ENCODE peak calls at places on chromosomes 13 and 19, in eight cellular contexts. S is T-cell; I is stimulated activated CD4-positive, alpha-beta T cell treated with anti-CD3 and anti-CD28 coated beads, TNF-alpha, amount 100 ng/mL, for 48 hours; Q is iPS-NIHi11; J is cardiac fibroblast; O is left cardiac atrium; R is BJ; B is NCI-H446. P is an unnamed sample.

GRCh38 chr19:38003427-38004099 is 96.6 kb downstream of the SIPA1L3 start:
- DNase-seq in S (no peak), I (no peak), Q (peak), J (peak), O (peak), R (no peak), B (peak), P (no peak)

GRCh38 chr13:85367887-85368286 is 431.3 kb downstream of the SLITRK6 start:
- DNase-seq in S (no peak), I (no peak), Q (no peak), J (no peak), O (no peak), R (no peak), B (no peak), P (no peak)

GRCh38 chr13:30718661-30719520 is 16.5 kb upstream of the ALOX5AP start:
- DNase-seq in S (no peak), I (no peak), Q (no peak), J (peak), O (no peak), R (peak), B (no peak), P (no peak)

GRCh38 chr13:20924758-20925394 is 22.3 kb upstream of the XPO4 start:
- DNase-seq in S (peak), I (peak), Q (peak), J (peak), O (peak), R (no peak), B (peak), P (peak)

GRCh38 chr19:48938256-48938655 is 4.8 kb downstream of the DHDH start:
- DNase-seq in S (no peak), I (no peak), Q (no peak), J (no peak), O (no peak), R (no peak), B (no peak), P (no peak)

GRCh38 chr19:45477713-45478453 is 10.1 kb downstream of the FOSB start:
- DNase-seq in S (no peak), I (no peak), Q (no peak), J (no peak), O (no peak), R (no peak), B (peak), P (no peak)

GRCh38 chr19:58399903-58400637 is 4.6 kb downstream of the RNF225 start:
- DNase-seq in S (no peak), I (no peak), Q (no peak), J (no peak), O (no peak), R (no peak), B (peak), P (no peak)

GRCh38 chr19:11931051-11931450 is 6.1 kb downstream of the ZNF700 start:
- DNase-seq in S (no peak), I (no peak), Q (no peak), J (peak), O (no peak), R (no peak), B (no peak), P (no peak)

GRCh38 chr13:102190930-102191329 is 210.9 kb downstream of the FGF14 start:
- DNase-seq in S (no peak), I (no peak), Q (no peak), J (no peak), O (no peak), R (no peak), B (no peak), P (no peak)

GRCh38 chr19:35673121-35673804 is 6.9 kb downstream of the UPK1A start:
- DNase-seq in S (no peak), I (peak), Q (peak), J (peak), O (peak), R (no peak), B (no peak), P (no peak)

GRCh38 chr19:45037393-45038169 is 1.3 kb upstream of the CLASRP start:
- DNase-seq in S (no peak), I (no peak), Q (no peak), J (no peak), O (peak), R (no peak), B (no peak), P (no peak)

GRCh38 chr19:14472202-14472961 is 2.8 kb downstream of the PTGER1 start:
- DNase-seq in S (peak), I (peak), Q (peak), J (peak), O (peak), R (no peak), B (peak), P (no peak)

GRCh38 chr19:40807147-40808020 is 8.4 kb downstream of the EGLN2 start:
- DNase-seq in S (no peak), I (no peak), Q (no peak), J (no peak), O (no peak), R (no peak), B (no peak), P (no peak)

GRCh38 chr13:64052526-64052925 is 2636.9 kb upstream of the PCDH20 start:
- DNase-seq in S (no peak), I (no peak), Q (no peak), J (no peak), O (no peak), R (no peak), B (no peak), P (no peak)

GRCh38 chr13:106619688-106620555 is 52.0 kb upstream of the ARGLU1 start:
- DNase-seq in S (no peak), I (no peak), Q (peak), J (peak), O (peak), R (no peak), B (peak), P (peak)

GRCh38 chr19:3722443-3723109 is 14.4 kb downstream of the TJP3 start:
- DNase-seq in S (no peak), I (no peak), Q (peak), J (no peak), O (no peak), R (no peak), B (no peak), P (no peak)

GRCh38 chr19:52138614-52139290 is 986 bp downstream of the ZNF616 start:
- DNase-seq in S (no peak), I (no peak), Q (peak), J (no peak), O (peak), R (no peak), B (no peak), P (peak)

GRCh38 chr19:44430956-44431355 is 17.3 kb downstream of the ZNF229 start:
- DNase-seq in S (no peak), I (no peak), Q (no peak), J (peak), O (no peak), R (no peak), B (no peak), P (no peak)

GRCh38 chr13:100269837-100270236 is 180.9 kb downstream of the PCCA start:
- DNase-seq in S (no peak), I (no peak), Q (no peak), J (peak), O (peak), R (no peak), B (peak), P (no peak)

GRCh38 chr19:35330475-35330874 is 1.5 kb downstream of the CD22 start:
- DNase-seq in S (no peak), I (no peak), Q (no peak), J (no peak), O (no peak), R (no peak), B (no peak), P (no peak)